ENCODE peak calls at places on chromosomes 4 and X, in eight cellular contexts. H is activated CD8-positive, alpha-beta memory T cell treated with anti-CD3 and anti-CD28 coated beads, Interleukin-2, amount 50 U/mL, for 48 hours; F is AG09319; V is activated naive CD4-positive, alpha-beta T cell treated with anti-CD3 and anti-CD28 coated beads for 36 hours; G is BJ; A is RCC 7860; T is amniotic stem cell; E is T1000. U is an unnamed sample.

GRCh38 chr4:111579767-111580166 is 565.5 kb upstream of the FAM241A start:
- DNase-seq in A (no peak), T (no peak), V (no peak), G (no peak), E (no peak), F (no peak), H (no peak), U (no peak)

GRCh38 chr4:98958065-98958464 is 29.1 kb upstream of the EIF4E start:
- DNase-seq in G (no peak), E (no peak), V (no peak), T (no peak), H (no peak), F (no peak), A (no peak), U (no peak)

GRCh38 chr4:37601527-37601926 is 84.6 kb downstream of the RELL1 start:
- DNase-seq in E (no peak), H (no peak), T (no peak), F (no peak), V (no peak), A (peak), G (no peak), U (no peak)

GRCh38 chr4:107719211-107719926 is 665 bp downstream of the PAPSS1 start:
- DNase-seq in G (no peak), F (no peak), H (no peak), T (no peak), A (peak), V (peak), E (no peak), U (no peak)

GRCh38 chr4:81625422-81626417 is 154.0 kb upstream of the RASGEF1B start:
- DNase-seq in E (no peak), T (no peak), H (no peak), A (no peak), F (no peak), V (no peak), G (no peak), U (no peak)

GRCh38 chr4:38979511-38980230 is 52.5 kb downstream of the TMEM156 start:
- DNase-seq in A (no peak), T (no peak), G (peak), H (no peak), E (no peak), F (no peak), V (no peak), U (no peak)

GRCh38 chr4:8759987-8760386 is 111.7 kb downstream of the HMX1 start:
- DNase-seq in A (no peak), T (no peak), V (no peak), G (no peak), E (no peak), H (no peak), F (no peak), U (no peak)

GRCh38 chr4:11739992-11740391 is 311.3 kb upstream of the HS3ST1 start:
- DNase-seq in G (no peak), F (no peak), V (no peak), A (no peak), E (no peak), H (no peak), T (no peak), U (no peak)

GRCh38 chrX:136810493-136810892 is 29.8 kb upstream of the ARHGEF6 start:
- DNase-seq in E (no peak), F (no peak), T (no peak), G (no peak), A (no peak), V (no peak), H (no peak), U (no peak)

GRCh38 chrX:2967998-2968909 is 38.1 kb upstream of the ARSH start:
- DNase-seq in F (peak), H (no peak), T (peak), E (peak), A (no peak), V (peak), G (no peak), U (peak)

GRCh38 chr4:3346146-3346545 is 53.3 kb downstream of the RGS12 start:
- DNase-seq in V (peak), E (peak), T (peak), G (peak), H (peak), F (peak), A (peak), U (no peak)

GRCh38 chr4:14607578-14607977 is 394.7 kb upstream of the CPEB2 start:
- DNase-seq in V (no peak), G (no peak), E (no peak), H (no peak), A (no peak), F (no peak), T (no peak), U (no peak)

GRCh38 chrX:7073336-7073735 is 74.2 kb upstream of the STS start:
- DNase-seq in A (no peak), V (no peak), T (no peak), F (no peak), E (no peak), G (no peak), H (no peak), U (no peak)

GRCh38 chrX:103624111-103624510 is 4.7 kb upstream of the TCEAL1 start:
- DNase-seq in F (no peak), T (no peak), A (no peak), H (no peak), G (no peak), E (no peak), V (no peak), U (no peak)

GRCh38 chr4:90069151-90069550 is 58.0 kb upstream of the CCSER1 start:
- DNase-seq in A (no peak), E (no peak), T (no peak), H (no peak), F (no peak), G (no peak), V (no peak), U (no peak)

GRCh38 chr4:118969359-118969758 is 80.7 kb downstream of the SYNPO2 start:
- DNase-seq in T (peak), H (no peak), F (peak), G (no peak), V (peak), E (no peak), A (peak), U (no peak)

GRCh38 chr4:92305148-92305877 is 1.5 kb downstream of the GRID2 start:
- DNase-seq in A (peak), T (no peak), V (no peak), F (no peak), E (peak), H (no peak), G (no peak), U (peak)

GRCh38 chrX:44876076-44876475 is 3.1 kb downstream of the KDM6A start:
- DNase-seq in E (no peak), F (no peak), T (no peak), V (no peak), H (no peak), A (no peak), G (no peak), U (no peak)

GRCh38 chr4:180281726-180282125 is 1961.5 kb upstream of the TENM3 start:
- DNase-seq in V (no peak), A (no peak), G (no peak), F (no peak), T (no peak), E (no peak), H (no peak), U (no peak)

GRCh38 chr4:107736924-107737448 is 17.0 kb upstream of the PAPSS1 start:
- DNase-seq in H (peak), A (peak), F (no peak), T (no peak), V (peak), G (no peak), E (peak), U (peak)

GRCh38 chr4:78720151-78720726 is 55.9 kb upstream of the BMP2K start:
- DNase-seq in G (no peak), F (no peak), H (no peak), T (no peak), E (no peak), A (no peak), V (no peak), U (no peak)

GRCh38 chrX:54482839-54483593 is 13.0 kb downstream of the FGD1 start:
- DNase-seq in F (no peak), V (no peak), E (no peak), A (no peak), H (no peak), G (no peak), T (no peak), U (no peak)

GRCh38 chr4:157978680-157979361 is 194.0 kb downstream of the GASK1B start:
- DNase-seq in A (peak), T (peak), V (peak), H (peak), G (no peak), F (no peak), E (no peak), U (peak)

GRCh38 chr4:128068927-128069326 is 7.8 kb downstream of the LARP1B start:
- DNase-seq in G (no peak), T (no peak), A (no peak), F (no peak), H (peak), V (peak), E (no peak), U (peak)

GRCh38 chr4:99979872-99980271 is 29.8 kb upstream of the H2AZ1 start:
- DNase-seq in G (no peak), A (no peak), F (no peak), E (no peak), V (no peak), T (no peak), H (no peak), U (no peak)

GRCh38 chr4:139416073-139416673 is 37.7 kb upstream of the RAB33B start:
- DNase-seq in A (peak), F (peak), H (no peak), E (no peak), V (peak), G (no peak), T (no peak), U (no peak)

GRCh38 chrX:37666516-37666915 is 19.1 kb upstream of the XK start:
- DNase-seq in H (no peak), G (no peak), V (no peak), E (no peak), T (no peak), A (no peak), F (no peak), U (no peak)

GRCh38 chr4:163556169-163556568 is 61.7 kb downstream of the TMA16 start:
- DNase-seq in H (no peak), F (no peak), E (no peak), G (no peak), V (no peak), A (peak), T (no peak), U (no peak)

GRCh38 chrX:56763556-56764152 is 34.6 kb downstream of the NBDY start:
- DNase-seq in V (peak), H (no peak), G (no peak), E (no peak), A (no peak), F (peak), T (no peak), U (no peak)

GRCh38 chrX:115459883-115460564 is 101.0 kb upstream of the PLS3 start:
- DNase-seq in F (peak), G (peak), T (no peak), A (no peak), H (no peak), V (no peak), E (no peak), U (no peak)

U was measured in glutamatergic neuron.